ENCODE peak calls at places on chromosome 17, in seven cellular contexts. I is fibroblast of lung, E is neural progenitor cell, Z is SK-N-SH, N is HepG2, L is endothelial cell of umbilical vein, G is neuronal stem cell. W is an unnamed sample.
A peak's percentile ranks its signal among the peaks of the same experiment; 100 is the strongest.

GRCh38 chr17:28968269-28968913 is 17.1 kb upstream of the PHF12 start:
- DNase-seq in G (peak; percentile 65), I (no peak), E (peak; percentile 84), L (no peak), Z (no peak), N (no peak), W (no peak)

GRCh38 chr17:64084086-64084939 is 45.6 kb downstream of the ERN1 start:
- DNase-seq in I (peak; percentile 46), G (no peak), N (peak; percentile 89), E (no peak), L (peak; percentile 36), Z (no peak), W (peak; percentile 62)

GRCh38 chr17:28528329-28529011 is 22.3 kb downstream of the FOXN1 start:
- DNase-seq in N (no peak), G (no peak), L (no peak), I (no peak), E (peak; percentile 71), Z (no peak), W (no peak)

GRCh38 chr17:21286066-21286770 is 1.7 kb downstream of the MAP2K3 start:
- DNase-seq in E (peak; percentile 45), N (peak; percentile 96), L (peak; percentile 94), Z (peak; percentile 50), I (peak; percentile 99), G (no peak), W (peak; percentile 94)

GRCh38 chr17:39352511-39352910 is 48.9 kb downstream of the FBXL20 start:
- DNase-seq in I (peak; percentile 9), N (no peak), L (peak; percentile 21), E (no peak), G (no peak), Z (no peak), W (no peak)

GRCh38 chr17:58136669-58137279 is 11.4 kb upstream of the OR4D1 start:
- DNase-seq in Z (peak; percentile 63), G (no peak), E (peak; percentile 57), I (no peak), N (peak; percentile 45), L (no peak), W (no peak)

GRCh38 chr17:81008140-81008539 is 16.5 kb downstream of the CHMP6 start:
- DNase-seq in L (no peak), Z (no peak), N (no peak), E (no peak), I (no peak), G (no peak), W (no peak)

GRCh38 chr17:77571562-77571981 is 386.9 kb upstream of the TNRC6C start:
- DNase-seq in Z (peak; percentile 61), N (no peak), E (no peak), G (no peak), L (peak; percentile 64), I (peak; percentile 35), W (no peak)

GRCh38 chr17:36682804-36683203 is 81.4 kb downstream of the MRM1 start:
- DNase-seq in G (no peak), N (no peak), L (no peak), I (no peak), E (no peak), Z (no peak), W (no peak)

GRCh38 chr17:68355093-68355492 is 63.8 kb downstream of the ARSG start:
- DNase-seq in N (no peak), L (peak; percentile 69), I (peak; percentile 48), G (no peak), Z (no peak), E (no peak), W (no peak)

GRCh38 chr17:58371300-58371950 is 19.4 kb upstream of the SUPT4H1 start:
- DNase-seq in E (no peak), G (no peak), I (no peak), L (no peak), Z (no peak), N (no peak), W (no peak)

GRCh38 chr17:37768438-37768837 is 23.6 kb upstream of the HNF1B start:
- DNase-seq in N (no peak), E (no peak), G (no peak), L (no peak), I (no peak), Z (no peak), W (no peak)
- H3K4me2 ChIP-seq in N (no peak overlapping the region), E (no peak overlapping the region), G (no peak overlapping the region), L (no peak overlapping the region), I (no peak overlapping the region), Z (no peak overlapping the region), W (no peak overlapping the region)

DNA sequence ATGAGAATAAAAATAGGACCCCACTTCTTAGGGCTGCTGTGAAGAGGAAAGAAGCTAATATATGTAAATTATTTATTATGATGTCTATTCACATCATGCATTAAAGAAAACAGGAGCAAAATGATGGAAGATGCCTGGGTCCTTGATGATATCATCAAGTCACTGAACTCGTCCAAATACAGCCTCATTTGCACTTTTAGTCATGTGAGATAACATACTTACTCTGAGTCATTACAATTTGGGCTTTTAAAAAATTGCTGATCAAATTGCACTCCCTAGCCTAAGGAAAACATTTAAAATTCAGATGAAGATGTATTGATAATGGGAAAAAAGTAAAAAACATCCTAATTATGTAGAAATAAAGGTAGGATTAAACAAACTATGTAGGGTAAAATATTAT is 302.7 kb upstream of the CCL2 start:
- DNase-seq in N (no peak), G (no peak), L (no peak), I (no peak), Z (no peak), E (no peak), W (no peak)
- H3K27ac ChIP-seq in N (no peak overlapping the region), G (no peak overlapping the region), L (no peak overlapping the region), I (no peak overlapping the region), Z (no peak overlapping the region), E (no peak overlapping the region), W (no peak overlapping the region)

GRCh38 chr17:76368545-76368944 is 14.8 kb upstream of the PRPSAP1 start:
- DNase-seq in N (no peak), I (no peak), Z (peak; percentile 85), E (no peak), L (no peak), G (no peak), W (no peak)

GRCh38 chr17:76363107-76363801 is 9.5 kb upstream of the PRPSAP1 start:
- DNase-seq in Z (no peak), G (no peak), E (no peak), L (no peak), N (no peak), I (no peak), W (no peak)

GRCh38 chr17:76367647-76368046 is 13.9 kb upstream of the PRPSAP1 start:
- DNase-seq in N (peak; percentile 71), E (no peak), L (no peak), G (no peak), Z (no peak), I (no peak), W (no peak)

GRCh38 chr17:76366247-76366646 is 12.5 kb upstream of the PRPSAP1 start:
- DNase-seq in L (no peak), G (no peak), N (no peak), Z (no peak), E (no peak), I (no peak), W (no peak)

GRCh38 chr17:76365256-76365903 is 11.7 kb upstream of the PRPSAP1 start:
- DNase-seq in N (no peak), Z (no peak), E (peak; percentile 30), G (no peak), L (no peak), I (no peak), W (no peak)
- H3K4me2 ChIP-seq in N (no peak overlapping the region), Z (no peak overlapping the region), E (peak overlapping the region; percentile 45), G (no peak overlapping the region), L (no peak overlapping the region), I (no peak overlapping the region), W (no peak overlapping the region)

GRCh38 chr17:33120103-33120502 is 128.5 kb downstream of the SPACA3 start:
- DNase-seq in G (no peak), I (no peak), N (no peak), Z (peak; percentile 27), L (no peak), E (no peak), W (no peak)
- H3K27ac ChIP-seq in G (no peak overlapping the region), I (no peak overlapping the region), N (no peak overlapping the region), Z (no peak overlapping the region), L (no peak overlapping the region), E (no peak overlapping the region), W (no peak overlapping the region)

DNA sequence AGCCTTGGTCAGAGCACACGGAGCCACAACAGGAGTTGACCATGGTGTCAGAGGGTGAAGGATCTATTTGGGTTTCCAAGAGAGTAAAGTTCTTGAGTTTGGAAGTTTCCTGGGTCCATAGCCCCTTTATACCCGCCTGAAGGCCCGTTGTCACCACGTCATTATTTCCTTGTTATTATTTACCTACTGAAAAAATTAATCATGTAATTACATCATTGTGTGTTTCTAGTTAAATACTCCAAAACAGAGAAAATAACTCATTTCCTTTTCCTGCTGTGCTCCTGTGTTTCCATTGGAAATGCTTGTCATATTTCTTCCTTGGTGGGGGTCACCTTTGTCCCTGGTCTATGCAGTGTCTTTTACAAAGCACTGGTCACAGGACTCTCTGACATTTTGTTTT is at the start of gene KRTAP4-8:
- DNase-seq in Z (no peak), N (no peak), I (no peak), G (no peak), L (no peak), E (no peak), W (no peak)
- H3K4me2 ChIP-seq in Z (peak within 1 kb of the TSS; percentile 15), N (no peak within 1 kb of the TSS), I (no peak within 1 kb of the TSS), G (no peak within 1 kb of the TSS), L (no peak within 1 kb of the TSS), E (no peak within 1 kb of the TSS), W (no peak within 1 kb of the TSS)

GRCh38 chr17:50689251-50689650 is 18.5 kb downstream of the ANKRD40 start:
- DNase-seq in L (no peak), E (peak; percentile 54), N (no peak), G (no peak), Z (no peak), I (peak; percentile 84), W (peak; percentile 41)
- H3K27ac ChIP-seq in L (no peak overlapping the region), E (no peak overlapping the region), N (peak overlapping the region; percentile 15), G (peak overlapping the region; percentile 99), Z (peak overlapping the region; percentile 2), I (no peak overlapping the region), W (no peak overlapping the region)

DNA sequence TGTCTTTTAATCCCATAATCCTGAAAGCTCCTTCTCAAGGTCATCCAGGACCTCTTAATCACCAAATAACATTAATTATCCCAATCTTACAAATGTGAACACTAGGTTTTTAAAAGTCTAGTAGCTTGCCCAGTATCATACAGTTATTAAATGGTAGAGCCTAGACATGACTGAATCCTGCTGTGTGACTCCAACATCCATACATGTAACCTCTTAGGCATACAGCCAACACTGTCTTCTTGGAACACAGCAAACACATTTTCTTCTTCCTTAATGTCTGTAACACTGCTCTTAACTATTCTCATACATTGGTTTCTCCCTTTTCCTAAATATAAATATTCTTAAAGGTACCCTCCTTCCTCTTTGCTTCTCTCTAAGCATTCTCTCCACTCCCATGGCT is 13.7 kb downstream of the BRIP1 start:
- DNase-seq in Z (no peak), E (no peak), L (no peak), G (no peak), N (no peak), I (peak; percentile 54), W (no peak)
- H3K4me2 ChIP-seq in Z (no peak overlapping the region), E (no peak overlapping the region), L (no peak overlapping the region), G (no peak overlapping the region), N (no peak overlapping the region), I (no peak overlapping the region), W (no peak overlapping the region)